ENCODE peak calls at places on chromosomes 4 and X, in eight cellular contexts. W is fibroblast of pulmonary artery, R is AG04450, Q is esophagus muscularis mucosa, F is cardiac muscle cell, Z is fibroblast of mammary gland, P is kidney, G is fibroblast of the aortic adventitia. O is an unnamed sample.

GRCh38 chrX:37755073-37755472 is 24.8 kb upstream of the CYBB start:
- DNase-seq in F (no peak), G (no peak), Z (no peak), W (no peak), Q (no peak), R (no peak), P (no peak), O (no peak)

GRCh38 chr4:123465416-123465815 is 68.8 kb downstream of the SPRY1 start:
- DNase-seq in G (no peak), Z (no peak), F (no peak), W (no peak), R (no peak), P (no peak), Q (no peak), O (no peak)

GRCh38 chrX:153463556-153463955 is 6.8 kb downstream of the HAUS7 start:
- DNase-seq in R (no peak), F (no peak), P (peak; percentile 59), W (no peak), Q (no peak), G (no peak), Z (no peak), O (no peak)

GRCh38 chrX:42189601-42190000 is 266.2 kb upstream of the CASK start:
- DNase-seq in R (no peak), Q (no peak), W (no peak), G (no peak), Z (no peak), F (peak; percentile 5), P (no peak), O (no peak)

GRCh38 chr4:99351487-99351886 is 1.1 kb downstream of the ADH1C start:
- DNase-seq in G (no peak), F (no peak), P (no peak), Z (no peak), Q (no peak), R (no peak), W (no peak), O (no peak)

GRCh38 chr4:1874207-1874606 is 3.0 kb downstream of the NSD2 start:
- DNase-seq in Z (no peak), F (no peak), Q (no peak), G (no peak), R (no peak), P (no peak), W (no peak), O (no peak)

GRCh38 chr4:2284161-2284933 is 22.4 kb upstream of the MXD4 start:
- DNase-seq in P (peak; percentile 43), F (no peak), G (no peak), Z (no peak), Q (no peak), R (no peak), W (no peak), O (no peak)

GRCh38 chr4:21710212-21710843 is 238.2 kb downstream of the KCNIP4 start:
- DNase-seq in W (no peak), F (no peak), Z (no peak), G (no peak), R (no peak), P (no peak), Q (no peak), O (no peak)

GRCh38 chrX:69503228-69503834 is 795 bp upstream of the NALF2 start:
- DNase-seq in F (peak; percentile 54), P (no peak), R (no peak), W (peak; percentile 50), Z (peak; percentile 6), Q (no peak), G (no peak), O (no peak)

GRCh38 chr4:56434599-56435000 is 815 bp downstream of the PPAT start:
- DNase-seq in F (peak; percentile 78), P (no peak), Z (peak; percentile 58), R (no peak), Q (no peak), G (peak; percentile 47), W (peak; percentile 70), O (no peak)

GRCh38 chrX:70496491-70496890 is 51.9 kb downstream of the DLG3 start:
- DNase-seq in Z (no peak), Q (no peak), G (no peak), W (no peak), F (no peak), P (no peak), R (no peak), O (no peak)

GRCh38 chrX:10393899-10394298 is 226.5 kb downstream of the MID1 start:
- DNase-seq in F (peak; percentile 6), P (no peak), Z (no peak), Q (no peak), W (peak; percentile 23), R (no peak), G (no peak), O (no peak)

GRCh38 chrX:112967341-112967740 is 126.7 kb upstream of the AMOT start:
- DNase-seq in Z (no peak), Q (no peak), F (peak; percentile 25), G (no peak), W (peak; percentile 0), R (no peak), P (no peak), O (no peak)

GRCh38 chr4:142129931-142130330 is 493.5 kb downstream of the IL15 start:
- DNase-seq in R (no peak), G (no peak), Q (no peak), W (no peak), F (no peak), Z (no peak), P (no peak), O (no peak)

GRCh38 chr4:169335331-169335730 is 64.6 kb upstream of the SH3RF1 start:
- DNase-seq in R (no peak), Q (no peak), P (no peak), W (peak; percentile 65), G (peak; percentile 92), F (peak; percentile 87), Z (no peak), O (no peak)

GRCh38 chrX:39896951-39897740 is 200.6 kb downstream of the BCOR start:
- DNase-seq in W (peak; percentile 69), Z (peak; percentile 24), F (peak; percentile 75), Q (no peak), G (peak; percentile 72), P (no peak), R (peak; percentile 39), O (no peak)
- TF ChIP-seq CTCF in W (no peak), Z (peak; percentile 6), F (peak; percentile 21), Q (no peak), G (peak; percentile 13), P (no peak), R (peak; percentile 4), O (peak; percentile 5)

DNA sequence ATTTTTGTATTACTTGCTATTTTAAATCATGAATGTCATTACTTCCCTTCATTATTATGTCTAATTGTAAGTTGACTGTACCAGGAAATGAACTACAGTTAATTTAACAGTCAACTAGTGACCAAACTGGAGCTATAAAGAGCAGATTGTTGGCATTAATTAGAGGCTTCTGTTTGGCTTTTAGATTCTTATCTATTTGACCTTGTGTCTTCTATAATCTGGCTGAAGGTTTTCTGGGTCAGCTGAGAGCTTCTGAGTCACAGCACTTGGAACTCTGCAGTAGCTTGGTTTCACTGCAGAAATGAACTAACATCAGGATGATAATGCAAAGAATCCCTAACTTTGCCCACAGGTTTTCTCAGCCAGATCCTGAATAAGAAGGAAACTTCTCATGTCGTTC is 169.2 kb upstream of the LEF1 start:
- DNase-seq in Z (peak; percentile 16), Q (no peak), F (no peak), R (no peak), G (peak; percentile 2), P (no peak), W (no peak), O (no peak)
- H3K4me3 ChIP-seq in Z (no peak overlapping the region), Q (no peak overlapping the region), F (no peak overlapping the region), R (no peak overlapping the region), G (no peak overlapping the region), P (no peak overlapping the region), W (no peak overlapping the region), O (no peak overlapping the region)

GRCh38 chrX:72573158-72573511 is 492 bp upstream of the HDAC8 start:
- DNase-seq in R (no peak), P (no peak), Q (no peak), W (no peak), G (no peak), F (no peak), Z (no peak), O (no peak)
- TF ChIP-seq CTCF in R (peak; percentile 7), P (no peak), Q (no peak), W (no peak), G (no peak), F (no peak), Z (no peak), O (no peak)

GRCh38 chrX:136183917-136184316 is 36.6 kb downstream of the FHL1 start:
- DNase-seq in F (no peak), Q (no peak), P (no peak), W (peak; percentile 51), G (no peak), Z (peak; percentile 67), R (no peak), O (no peak)
- H3K4me3 ChIP-seq in F (no peak overlapping the region), Q (no peak overlapping the region), P (no peak overlapping the region), W (no peak overlapping the region), G (no peak overlapping the region), Z (no peak overlapping the region), R (no peak overlapping the region), O (no peak overlapping the region)

DNA sequence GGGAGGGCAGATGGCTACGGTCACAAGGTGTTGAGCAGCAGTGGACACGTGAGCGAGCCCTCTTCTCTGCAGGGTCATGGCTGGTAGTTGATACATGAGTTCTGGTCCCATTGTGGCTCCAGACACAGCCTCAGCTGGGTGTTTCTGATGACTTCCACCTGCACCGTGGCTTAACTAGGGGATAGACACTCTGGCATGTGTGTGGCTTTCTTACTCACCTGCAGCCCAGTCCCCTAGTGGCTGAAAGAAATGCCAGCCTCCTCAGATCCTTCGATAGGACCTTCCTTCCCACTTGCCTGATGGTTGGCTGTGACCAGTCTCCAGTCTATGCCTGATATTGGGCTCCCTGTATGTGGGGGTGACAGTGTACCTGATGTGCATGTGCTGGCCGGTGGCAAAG is 5.0 kb downstream of the GPR78 start:
- DNase-seq in F (no peak), R (no peak), P (peak; percentile 37), Z (no peak), G (no peak), W (no peak), Q (no peak), O (no peak)
- TF ChIP-seq CTCF in F (no peak), R (peak; percentile 10), P (peak; percentile 10), Z (no peak), G (no peak), W (no peak), Q (no peak), O (no peak)

GRCh38 chrX:73964607-73965006 is 339.4 kb upstream of the ZCCHC13 start:
- DNase-seq in P (no peak), F (no peak), G (no peak), Q (no peak), W (no peak), Z (no peak), R (no peak), O (no peak)
- H3K4me3 ChIP-seq in P (no peak overlapping the region), F (no peak overlapping the region), G (no peak overlapping the region), Q (no peak overlapping the region), W (no peak overlapping the region), Z (no peak overlapping the region), R (no peak overlapping the region), O (no peak overlapping the region)

DNA sequence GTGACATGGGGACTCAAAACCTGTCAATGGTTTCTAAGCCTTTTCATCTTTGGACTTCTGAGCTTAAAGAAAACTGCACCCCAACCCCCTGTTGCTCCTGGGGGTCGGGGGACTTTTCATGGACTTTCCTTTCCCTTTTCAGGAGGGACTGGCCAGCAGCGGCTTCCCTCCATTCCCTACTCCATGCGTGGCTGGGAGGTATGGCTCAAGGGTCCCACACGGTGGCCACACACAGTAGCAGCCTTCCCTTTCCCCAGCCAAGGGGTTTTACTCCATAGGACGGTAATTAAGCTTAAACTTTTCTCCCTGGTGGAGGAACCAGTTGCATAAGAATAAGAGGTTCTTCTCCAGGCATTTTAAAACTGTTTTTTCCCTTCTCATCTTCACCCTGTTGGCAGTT is 325.5 kb downstream of the TLL1 start:
- DNase-seq in F (no peak), Q (no peak), Z (no peak), G (no peak), P (no peak), R (no peak), W (no peak), O (no peak)
- TF ChIP-seq CTCF in F (no peak), Q (no peak), Z (no peak), G (no peak), P (no peak), R (no peak), W (no peak), O (no peak)

O was measured in AG09309.